ENCODE peak calls at places on chromosomes 12 and 14, in nine cellular contexts. U, S, X, C, N, D, Z, L and T are unnamed samples.

GRCh38 chr12:11798856-11799530 is 149.5 kb downstream of the ETV6 start:
- DNase-seq in L (peak), Z (no peak), C (no peak), X (peak), N (no peak), D (no peak), S (no peak), U (peak), T (no peak)

GRCh38 chr12:3363608-3364007 is 127.4 kb upstream of the PRMT8 start:
- DNase-seq in S (peak), Z (no peak), U (no peak), X (no peak), L (no peak), N (peak), C (peak), D (no peak), T (no peak)

GRCh38 chr12:66409195-66409871 is 107.0 kb downstream of the HELB start:
- DNase-seq in C (no peak), D (no peak), S (peak), N (peak), U (peak), X (peak), Z (no peak), L (peak), T (no peak)

GRCh38 chr12:71636704-71637115 is 26.9 kb downstream of the ZFC3H1 start:
- DNase-seq in C (no peak), S (peak), D (no peak), X (peak), N (peak), U (peak), Z (no peak), L (peak), T (no peak)

GRCh38 chr14:77199590-77199989 is 18.0 kb downstream of the TMEM63C start:
- DNase-seq in N (no peak), S (no peak), L (no peak), U (no peak), X (no peak), C (no peak), D (no peak), Z (no peak), T (no peak)

GRCh38 chr12:106769078-106769477 is 5.4 kb upstream of the RIC8B start:
- DNase-seq in C (no peak), Z (no peak), U (peak), S (peak), L (no peak), N (no peak), X (peak), D (no peak), T (no peak)

GRCh38 chr12:6307521-6307920 is 3.0 kb upstream of the PLEKHG6 start:
- DNase-seq in C (no peak), U (no peak), D (no peak), N (no peak), X (no peak), Z (no peak), S (no peak), L (no peak), T (no peak)

GRCh38 chr12:104519190-104519857 is 62.6 kb downstream of the CHST11 start:
- DNase-seq in S (peak), C (no peak), Z (no peak), X (no peak), N (peak), U (no peak), L (no peak), D (no peak), T (no peak)

GRCh38 chr14:104985675-104986486 is at the start of gene CLBA1:
- DNase-seq in N (peak), D (peak), Z (no peak), U (peak), C (peak), X (peak), L (peak), S (peak), T (peak)

GRCh38 chr12:15152864-15153263 is 68.4 kb downstream of the RERG start:
- DNase-seq in N (no peak), D (no peak), Z (no peak), C (no peak), S (no peak), U (peak), X (peak), L (peak), T (no peak)

GRCh38 chr14:27390130-27390529 is 792.3 kb upstream of the NOVA1 start:
- DNase-seq in L (no peak), N (no peak), D (no peak), S (peak), U (no peak), X (no peak), Z (no peak), C (no peak), T (no peak)

GRCh38 chr12:65725376-65725775 is 98.9 kb upstream of the HMGA2 start:
- DNase-seq in C (no peak), D (no peak), Z (no peak), X (peak), S (no peak), N (no peak), L (peak), U (peak), T (no peak)

GRCh38 chr12:108468149-108468968 is 46.7 kb upstream of the FICD start:
- DNase-seq in L (peak), X (peak), U (peak), C (no peak), Z (no peak), S (peak), D (no peak), N (peak), T (no peak)

GRCh38 chr12:54147186-54147585 is 41.6 kb downstream of the SMUG1 start:
- DNase-seq in X (no peak), S (no peak), C (no peak), L (no peak), Z (no peak), U (peak), N (no peak), D (no peak), T (no peak)

GRCh38 chr12:11510671-11511070 is 115.3 kb upstream of the PRB2 start:
- DNase-seq in Z (no peak), C (no peak), S (no peak), X (no peak), L (no peak), D (no peak), U (no peak), N (no peak), T (no peak)

GRCh38 chr14:50340045-50340444 is 27.9 kb downstream of the DMAC2L start:
- DNase-seq in Z (no peak), C (no peak), X (no peak), S (no peak), L (no peak), U (no peak), N (no peak), D (no peak), T (no peak)

GRCh38 chr14:50340945-50341344 is 28.8 kb downstream of the DMAC2L start:
- DNase-seq in D (no peak), S (peak), U (no peak), Z (no peak), X (no peak), C (no peak), L (no peak), N (no peak), T (no peak)

GRCh38 chr14:50343424-50343823 is 31.3 kb downstream of the DMAC2L start:
- DNase-seq in L (no peak), X (no peak), U (no peak), D (no peak), C (no peak), N (no peak), S (no peak), Z (no peak), T (no peak)

GRCh38 chr14:50344116-50344775 is 32.1 kb downstream of the DMAC2L start:
- DNase-seq in N (no peak), S (no peak), U (no peak), C (no peak), D (no peak), X (peak), Z (no peak), L (peak), T (no peak)

DNA sequence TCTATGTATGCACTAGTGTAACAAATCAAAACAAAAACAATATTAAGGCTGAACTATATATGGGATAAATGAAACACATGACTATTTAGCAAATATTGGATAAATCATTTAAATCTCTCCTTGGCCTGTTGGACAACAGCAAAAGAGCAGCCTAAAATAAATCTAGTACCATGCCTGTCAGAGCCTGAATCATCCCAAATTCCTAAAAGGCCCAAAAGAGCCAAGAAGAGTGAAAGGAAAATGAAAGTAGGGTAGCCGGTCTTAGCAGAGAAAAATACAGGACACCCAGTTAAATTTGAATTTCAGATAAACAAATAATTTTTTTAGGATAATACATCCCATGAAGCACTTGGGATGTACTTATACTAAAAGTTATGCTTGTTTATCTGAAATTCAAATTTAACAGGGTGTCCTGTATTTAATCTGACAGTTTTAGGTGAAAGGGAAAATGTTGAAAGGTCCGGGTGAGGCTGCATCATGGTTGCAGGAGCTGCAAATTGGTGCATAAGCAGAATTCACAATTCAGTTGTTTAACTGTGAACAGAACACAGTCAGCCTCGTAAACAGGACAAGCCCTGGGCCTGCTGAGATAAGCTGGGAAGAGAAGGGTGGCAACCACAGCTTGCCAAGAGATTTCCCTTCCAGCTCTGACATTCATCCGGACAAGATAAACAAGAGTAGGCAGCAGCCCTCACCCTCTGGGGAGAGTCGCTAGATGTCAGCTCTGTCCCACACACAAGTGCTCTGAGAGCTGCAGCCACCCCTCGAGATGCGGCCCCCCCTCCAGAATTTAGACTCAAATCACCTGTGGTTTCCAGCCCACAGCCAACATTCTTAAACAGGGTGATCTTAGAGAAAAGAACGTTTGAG is 30.3 kb downstream of the DMAC2L start:
- DNase-seq in U (peak), L (peak), S (peak), C (peak), Z (peak), X (peak), D (peak), N (peak), T (no peak)
- TF ChIP-seq CTCF in U (peak), L (peak), S (peak), C (peak), Z (peak), X (peak), D (peak), N (peak), T (peak)

GRCh38 chr14:85531594-85532391 is 1.8 kb downstream of the FLRT2 start:
- DNase-seq in Z (peak), C (peak), X (peak), U (peak), N (no peak), S (peak), L (peak), D (no peak), T (peak)
- TF ChIP-seq CTCF in Z (peak), C (no peak), X (peak), U (peak), N (no peak), S (peak), L (peak), D (no peak), T (peak)

GRCh38 chr12:132478845-132479244 is 11.1 kb upstream of the FBRSL1 start:
- DNase-seq in Z (no peak), N (no peak), L (no peak), D (no peak), C (no peak), S (no peak), U (no peak), X (no peak), T (no peak)
- TF ChIP-seq CTCF in Z (no peak), N (no peak), L (no peak), D (no peak), C (no peak), S (peak), U (no peak), X (peak), T (no peak)

GRCh38 chr14:86462193-86462592 is 932.2 kb downstream of the FLRT2 start:
- DNase-seq in Z (no peak), S (peak), U (peak), N (no peak), X (peak), D (no peak), C (no peak), L (peak), T (no peak)
- TF ChIP-seq CTCF in Z (peak), S (peak), U (peak), N (no peak), X (peak), D (peak), C (peak), L (peak), T (peak)

GRCh38 chr12:97283297-97283696 is 179.3 kb upstream of the RMST start:
- DNase-seq in L (no peak), U (no peak), C (no peak), N (no peak), Z (no peak), D (no peak), X (no peak), S (peak), T (no peak)
- TF ChIP-seq CTCF in L (no peak), U (no peak), C (no peak), N (peak), Z (no peak), D (no peak), X (no peak), S (peak), T (no peak)

GRCh38 chr12:93060666-93061413 is 131.7 kb upstream of the EEA1 start:
- DNase-seq in X (peak), S (peak), D (no peak), N (no peak), U (peak), Z (no peak), C (peak), L (no peak), T (no peak)

GRCh38 chr12:93061414-93062099 is 132.5 kb upstream of the EEA1 start:
- DNase-seq in D (peak), Z (no peak), N (no peak), X (no peak), L (no peak), S (peak), C (peak), U (no peak), T (no peak)

GRCh38 chr12:93058280-93058679 is 129.2 kb upstream of the EEA1 start:
- DNase-seq in X (no peak), S (no peak), L (no peak), D (no peak), U (no peak), C (no peak), Z (no peak), N (no peak), T (no peak)

GRCh38 chr12:93059288-93059687 is 130.2 kb upstream of the EEA1 start:
- DNase-seq in C (no peak), X (no peak), S (no peak), U (no peak), L (no peak), D (no peak), Z (no peak), N (no peak), T (no peak)

DNA sequence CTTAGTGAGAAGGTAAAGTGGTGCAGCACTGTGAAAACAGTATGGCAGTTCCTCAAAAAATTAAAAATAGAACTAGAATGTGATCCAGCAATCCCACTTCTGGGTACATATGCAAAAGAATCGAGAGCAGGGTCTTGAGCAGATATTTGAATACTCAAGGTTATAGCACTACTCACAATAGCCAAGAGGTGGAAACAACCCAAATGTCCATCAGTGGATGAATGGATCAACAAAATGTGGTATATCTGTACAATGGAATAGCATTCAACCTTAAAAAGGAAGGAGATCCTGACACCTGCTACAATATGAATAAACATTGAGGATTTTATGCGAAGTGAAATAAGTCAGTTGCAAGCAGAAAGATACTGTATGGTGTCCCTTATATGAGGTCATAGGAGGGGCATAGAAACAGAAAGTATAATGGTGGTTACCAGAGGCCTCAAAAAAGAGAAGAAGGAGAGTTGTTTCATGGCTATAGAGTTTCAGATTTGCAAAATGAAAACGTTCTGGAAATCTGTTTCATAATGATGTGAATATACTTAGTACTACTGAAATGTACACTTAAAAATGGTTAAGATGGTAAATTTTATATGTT is 131.1 kb upstream of the EEA1 start:
- DNase-seq in L (no peak), D (no peak), X (no peak), Z (no peak), S (no peak), U (no peak), C (no peak), N (peak), T (no peak)
- TF ChIP-seq CTCF in L (no peak), D (no peak), X (no peak), Z (no peak), S (no peak), U (no peak), C (no peak), N (no peak), T (no peak)

GRCh38 chr12:29025936-29026335 is 123.1 kb upstream of the FAR2 start:
- DNase-seq in U (no peak), L (no peak), X (no peak), D (no peak), N (no peak), Z (no peak), C (no peak), S (no peak), T (no peak)

GRCh38 chr12:29023436-29024076 is 125.5 kb upstream of the FAR2 start:
- DNase-seq in L (peak), Z (no peak), D (no peak), X (no peak), U (no peak), S (peak), C (no peak), N (no peak), T (no peak)

GRCh38 chr12:29030006-29030405 is 119.1 kb upstream of the FAR2 start:
- DNase-seq in N (no peak), U (peak), D (no peak), C (no peak), L (peak), X (no peak), Z (no peak), S (no peak), T (no peak)

GRCh38 chr12:29026419-29026818 is 122.7 kb upstream of the FAR2 start:
- DNase-seq in D (no peak), C (no peak), L (no peak), X (no peak), S (no peak), Z (no peak), N (no peak), U (no peak), T (no peak)

DNA sequence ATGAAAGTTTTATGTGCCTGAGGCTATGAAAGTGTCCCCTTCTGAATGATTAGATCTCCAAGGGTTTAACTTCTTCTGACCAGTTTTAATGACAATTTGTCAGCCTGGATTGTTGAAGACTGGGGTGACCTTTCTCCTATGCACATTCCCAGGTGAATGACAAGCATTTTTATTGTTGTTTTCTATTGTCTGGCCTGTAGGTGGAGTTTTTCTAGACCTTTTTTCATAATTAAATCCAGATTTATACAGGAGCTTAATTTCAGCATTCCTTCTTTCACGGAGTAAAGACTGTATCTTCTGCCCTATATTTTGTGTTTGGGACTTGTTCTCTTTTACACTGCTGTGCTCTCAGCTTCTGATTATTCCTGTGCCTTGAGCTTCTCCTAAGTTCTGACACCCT is 125.0 kb upstream of the FAR2 start:
- DNase-seq in N (no peak), Z (no peak), U (no peak), L (peak), X (no peak), S (no peak), D (no peak), C (no peak), T (no peak)
- TF ChIP-seq CTCF in N (no peak), Z (no peak), U (peak), L (peak), X (peak), S (peak), D (no peak), C (no peak), T (no peak)